ENCODE peak calls at places on chromosomes 7 and 10, in six cellular contexts. Z is GM12878, K is esophagus squamous epithelium, W is adrenal gland, D is mesendoderm, Q is mesenchymal stem cell. Y is an unnamed sample.

GRCh38 chr10:78579995-78580394 is 488.8 kb upstream of the ZMIZ1 start:
- DNase-seq in Z (no peak), K (no peak), W (peak), D (no peak), Q (no peak), Y (no peak)

GRCh38 chr10:79547973-79548372 is 12.2 kb downstream of the SFTPA2 start:
- DNase-seq in Z (no peak), K (no peak), W (no peak), D (no peak), Q (no peak), Y (no peak)

GRCh38 chr7:46972205-46972604 is 609.7 kb downstream of the TNS3 start:
- DNase-seq in Z (no peak), K (no peak), W (no peak), D (peak), Q (peak), Y (peak)

GRCh38 chr10:35092851-35093250 is 2.7 kb upstream of the CUL2 start:
- DNase-seq in Z (no peak), K (no peak), W (no peak), D (no peak), Q (no peak), Y (no peak)

GRCh38 chr7:99953649-99954048 is 22.2 kb downstream of the AZGP1 start:
- DNase-seq in Z (no peak), K (no peak), W (peak), D (no peak), Q (no peak), Y (no peak)

GRCh38 chr10:133475821-133476640 is 22.3 kb downstream of the SCART1 start:
- DNase-seq in Z (no peak), K (no peak), W (no peak), D (no peak), Q (no peak), Y (no peak)

GRCh38 chr7:80678703-80679102 is 40.3 kb downstream of the CD36 start:
- DNase-seq in Z (no peak), K (no peak), W (no peak), D (no peak), Q (no peak), Y (no peak)

GRCh38 chr10:128080641-128081040 is 45.6 kb downstream of the MKI67 start:
- DNase-seq in Z (no peak), K (no peak), W (no peak), D (no peak), Q (no peak), Y (no peak)

GRCh38 chr10:19480296-19480695 is 335.9 kb upstream of the PLXDC2 start:
- DNase-seq in Z (no peak), K (no peak), W (no peak), D (no peak), Q (no peak), Y (no peak)

GRCh38 chr7:142832452-142832851 is 22.4 kb upstream of the EPHB6 start:
- DNase-seq in Z (no peak), K (no peak), W (no peak), D (no peak), Q (no peak), Y (no peak)

GRCh38 chr10:132585732-132586722 is 48.4 kb downstream of the INPP5A start:
- DNase-seq in Z (no peak), K (no peak), W (no peak), D (no peak), Q (no peak), Y (no peak)

GRCh38 chr10:90602815-90603600 is 254.8 kb downstream of the HTR7 start:
- DNase-seq in Z (no peak), K (no peak), W (no peak), D (peak), Q (peak), Y (no peak)

GRCh38 chr10:93006435-93007039 is 54.1 kb upstream of the CYP26C1 start:
- DNase-seq in Z (no peak), K (no peak), W (no peak), D (peak), Q (peak), Y (no peak)

GRCh38 chr7:105017263-105018051 is 3.5 kb downstream of the KMT2E start:
- DNase-seq in Z (no peak), K (no peak), W (no peak), D (no peak), Q (no peak), Y (no peak)

GRCh38 chr7:159040146-159040545 is 104.5 kb downstream of the VIPR2 start:
- DNase-seq in Z (no peak), K (no peak), W (no peak), D (no peak), Q (no peak), Y (no peak)

GRCh38 chr7:121083138-121083789 is 94.8 kb downstream of the CPED1 start:
- DNase-seq in Z (no peak), K (no peak), W (no peak), D (no peak), Q (peak), Y (no peak)

GRCh38 chr7:132228240-132228639 is 348.0 kb downstream of the PLXNA4 start:
- DNase-seq in Z (no peak), K (no peak), W (no peak), D (no peak), Q (no peak), Y (no peak)

GRCh38 chr10:50310560-50311174 is 59.4 kb upstream of the ASAH2 start:
- DNase-seq in Z (no peak), K (no peak), W (no peak), D (peak), Q (no peak), Y (no peak)

GRCh38 chr10:45410807-45411606 is 37.0 kb downstream of the ALOX5 start:
- DNase-seq in Z (no peak), K (no peak), W (no peak), D (peak), Q (peak), Y (no peak)

GRCh38 chr7:50828801-50829200 is 46.1 kb upstream of the GRB10 start:
- DNase-seq in Z (no peak), K (no peak), W (no peak), D (no peak), Q (no peak), Y (no peak)

GRCh38 chr10:75547391-75548298 is 116.2 kb downstream of the LRMDA start:
- DNase-seq in Z (peak), K (no peak), W (no peak), D (peak), Q (peak), Y (no peak)

GRCh38 chr7:144390481-144390880 is 13.0 kb downstream of the NOBOX start:
- DNase-seq in Z (no peak), K (no peak), W (no peak), D (no peak), Q (no peak), Y (no peak)

GRCh38 chr10:130547368-130547767 is 411.2 kb downstream of the GLRX3 start:
- DNase-seq in Z (no peak), K (no peak), W (no peak), D (peak), Q (no peak), Y (no peak)

GRCh38 chr7:6437251-6437650 is 10.5 kb downstream of the DAGLB start:
- DNase-seq in Z (no peak), K (no peak), W (no peak), D (no peak), Q (no peak), Y (no peak)

GRCh38 chr7:79506481-79506880 is 53.0 kb upstream of the MAGI2 start:
- DNase-seq in Z (no peak), K (no peak), W (no peak), D (peak), Q (peak), Y (peak)

GRCh38 chr10:121539757-121540156 is 58.5 kb downstream of the FGFR2 start:
- DNase-seq in Z (no peak), K (no peak), W (no peak), D (no peak), Q (no peak), Y (no peak)

DNA sequence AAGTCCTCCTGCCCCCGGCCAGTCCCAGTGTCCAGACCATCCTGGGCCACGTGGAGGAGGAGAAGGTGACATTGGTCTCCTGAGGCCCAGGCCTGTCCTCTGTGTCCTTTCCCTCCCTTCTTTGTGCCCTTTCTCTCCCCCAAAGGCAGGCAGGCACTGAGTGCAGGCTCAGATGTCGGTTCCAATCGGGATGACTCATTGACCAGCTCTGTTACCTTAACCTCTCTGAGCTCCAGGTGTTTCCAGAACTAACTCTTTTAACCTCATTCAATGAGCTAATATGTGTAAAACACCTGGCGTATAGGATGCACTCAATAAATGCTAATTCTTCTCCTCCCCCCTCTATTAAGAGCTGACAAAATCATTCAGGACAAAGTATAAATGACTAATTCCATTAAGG is 25.7 kb downstream of the MACROH2A2 start:
- DNase-seq in Z (no peak), K (no peak), W (no peak), D (no peak), Q (no peak), Y (peak)
- H3K27ac ChIP-seq in Z (no peak), K (no peak), W (no peak), D (no peak), Q (no peak), Y (no peak)

GRCh38 chr10:119896061-119896655 is 3.6 kb downstream of the SEC23IP start:
- DNase-seq in Z (no peak), K (no peak), W (no peak), D (no peak), Q (peak), Y (peak)
- H3K27ac ChIP-seq in Z (no peak), K (peak), W (peak), D (no peak), Q (no peak), Y (peak)

GRCh38 chr7:22219036-22219435 is 137.9 kb downstream of the RAPGEF5 start:
- DNase-seq in Z (no peak), K (no peak), W (no peak), D (no peak), Q (peak), Y (no peak)
- H3K27ac ChIP-seq in Z (no peak), K (peak), W (peak), D (no peak), Q (no peak), Y (no peak)

GRCh38 chr10:11553773-11554381 is 57.6 kb downstream of the USP6NL start:
- DNase-seq in Z (peak), K (no peak), W (no peak), D (no peak), Q (no peak), Y (no peak)
- H3K27ac ChIP-seq in Z (peak), K (no peak), W (no peak), D (no peak), Q (no peak), Y (no peak)

GRCh38 chr7:30815016-30815854 is 44.0 kb downstream of the MINDY4 start:
- DNase-seq in Z (no peak), K (no peak), W (no peak), D (no peak), Q (peak), Y (no peak)
- H3K27ac ChIP-seq in Z (no peak), K (peak), W (peak), D (no peak), Q (no peak), Y (no peak)

GRCh38 chr10:33216661-33217427 is 117.6 kb downstream of the NRP1 start:
- DNase-seq in Z (no peak), K (no peak), W (no peak), D (no peak), Q (peak), Y (peak)

GRCh38 chr10:33212061-33212748 is 122.3 kb downstream of the NRP1 start:
- DNase-seq in Z (no peak), K (no peak), W (no peak), D (no peak), Q (peak), Y (no peak)

GRCh38 chr10:33215154-33215553 is 119.3 kb downstream of the NRP1 start:
- DNase-seq in Z (no peak), K (no peak), W (no peak), D (no peak), Q (peak), Y (no peak)

GRCh38 chr10:33215635-33216034 is 118.8 kb downstream of the NRP1 start:
- DNase-seq in Z (no peak), K (no peak), W (no peak), D (no peak), Q (no peak), Y (no peak)

GRCh38 chr10:33214174-33214573 is 120.3 kb downstream of the NRP1 start:
- DNase-seq in Z (no peak), K (no peak), W (no peak), D (no peak), Q (no peak), Y (no peak)
- H3K27ac ChIP-seq in Z (no peak), K (no peak), W (no peak), D (no peak), Q (peak), Y (no peak)

GRCh38 chr7:112481833-112482669 is 1.3 kb downstream of the LSMEM1 start:
- DNase-seq in Z (no peak), K (no peak), W (peak), D (peak), Q (peak), Y (peak)
- H3K27ac ChIP-seq in Z (no peak), K (peak), W (peak), D (no peak), Q (peak), Y (peak)

GRCh38 chr10:30438016-30438850 is 4.2 kb downstream of the MAP3K8 start:
- DNase-seq in Z (no peak), K (no peak), W (no peak), D (no peak), Q (peak), Y (no peak)
- H3K27ac ChIP-seq in Z (peak), K (peak), W (peak), D (no peak), Q (no peak), Y (peak)

GRCh38 chr10:70512149-70512611 is 33.6 kb downstream of the PALD1 start:
- DNase-seq in Z (no peak), K (no peak), W (no peak), D (peak), Q (no peak), Y (no peak)

GRCh38 chr10:70514591-70514990 is 36.0 kb downstream of the PALD1 start:
- DNase-seq in Z (no peak), K (no peak), W (no peak), D (no peak), Q (no peak), Y (no peak)

GRCh38 chr10:70510904-70511303 is 32.3 kb downstream of the PALD1 start:
- DNase-seq in Z (no peak), K (no peak), W (no peak), D (no peak), Q (no peak), Y (no peak)

GRCh38 chr10:70515035-70515702 is 36.6 kb downstream of the PALD1 start:
- DNase-seq in Z (no peak), K (no peak), W (no peak), D (no peak), Q (no peak), Y (no peak)

GRCh38 chr10:70513848-70514309 is 35.3 kb downstream of the PALD1 start:
- DNase-seq in Z (peak), K (no peak), W (no peak), D (no peak), Q (no peak), Y (no peak)
- H3K27ac ChIP-seq in Z (no peak), K (no peak), W (no peak), D (no peak), Q (no peak), Y (no peak)

DNA sequence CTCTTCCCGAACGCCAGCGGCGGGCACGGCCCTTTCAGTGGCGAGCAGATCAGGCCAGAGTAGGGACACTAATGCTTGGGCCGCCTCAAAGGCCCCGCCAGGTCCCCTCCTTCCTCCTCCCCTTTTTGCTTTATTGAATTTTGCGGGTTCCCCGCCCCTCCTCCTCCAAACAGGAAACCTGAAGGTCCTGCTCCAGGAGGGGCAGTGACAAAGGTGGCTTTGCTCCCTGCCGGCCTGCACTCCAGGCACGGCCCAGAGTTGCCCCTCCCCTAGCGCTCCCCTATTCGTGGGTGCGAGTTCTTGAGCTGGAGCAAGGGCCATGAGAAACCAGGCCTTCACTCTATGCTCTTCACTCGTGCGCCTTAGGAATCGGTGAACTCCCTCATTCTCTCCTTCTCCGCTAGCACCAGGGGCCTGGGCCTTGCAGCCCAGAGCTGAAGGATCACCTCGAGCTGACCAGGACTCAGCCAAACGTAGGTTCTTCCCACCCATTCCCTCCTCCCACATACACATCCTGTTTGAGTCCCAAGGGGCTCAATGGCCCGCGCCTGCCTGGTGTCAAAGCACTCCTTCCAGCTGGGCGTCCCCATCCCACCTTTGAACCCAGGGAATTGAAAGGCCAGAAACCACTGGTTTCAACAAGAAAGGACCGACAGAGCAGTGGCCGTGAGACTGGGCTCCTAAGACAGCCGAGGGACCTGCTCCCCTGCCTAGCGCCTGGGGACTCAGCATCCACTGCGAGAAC is 629 bp upstream of the HOXA6 start:
- DNase-seq in Z (no peak), K (no peak), W (peak), D (no peak), Q (no peak), Y (no peak)
- H3K27ac ChIP-seq in Z (no peak), K (peak), W (peak), D (no peak), Q (no peak), Y (peak)

Y was measured in keratinocyte.